ENCODE peak calls at places on chromosomes 13 and 19, in six cellular contexts. D is HS-5; B is activated naive CD4-positive, alpha-beta T cell treated with Interleukin-2 at 50 U/mL for 16 hours; O is T-helper 17 cell; E is Calu3; S is left ventricle myocardium inferior. G is an unnamed sample.

GRCh38 chr19:2775556-2776430 is 7.3 kb downstream of the SGTA start:
- DNase-seq in S (peak), D (no peak), E (no peak), O (peak), B (peak), G (no peak)

GRCh38 chr19:57558525-57558924 is 1.1 kb downstream of the ZNF550 start:
- DNase-seq in O (no peak), D (no peak), B (no peak), S (no peak), E (no peak), G (no peak)

GRCh38 chr19:10593820-10594637 is 6.9 kb upstream of the AP1M2 start:
- DNase-seq in B (no peak), O (no peak), S (no peak), D (no peak), E (no peak), G (no peak)

GRCh38 chr19:35249848-35250711 is 1.3 kb downstream of the LSR start:
- DNase-seq in B (no peak), S (no peak), E (no peak), O (no peak), D (no peak), G (no peak)

GRCh38 chr19:18202759-18203407 is 959 bp downstream of the RAB3A start:
- DNase-seq in E (no peak), O (no peak), S (no peak), D (no peak), B (peak), G (no peak)

GRCh38 chr13:113920606-113921306 is 53.1 kb downstream of the C13orf46 start:
- DNase-seq in S (no peak), E (no peak), B (no peak), D (no peak), O (no peak), G (no peak)

GRCh38 chr19:8552810-8553209 is 24.4 kb downstream of the MYO1F start:
- DNase-seq in D (no peak), B (no peak), S (no peak), O (no peak), E (peak), G (peak)

GRCh38 chr19:40467007-40467565 is 285 bp downstream of the SPTBN4 start:
- DNase-seq in B (no peak), D (no peak), S (no peak), O (no peak), E (no peak), G (no peak)

GRCh38 chr13:20193142-20193923 is 595 bp upstream of the GJB2 start:
- DNase-seq in S (no peak), O (no peak), B (no peak), E (no peak), D (no peak), G (no peak)

GRCh38 chr19:39508629-39509028 is 6.3 kb upstream of the SELENOV start:
- DNase-seq in O (no peak), E (no peak), B (no peak), S (no peak), D (no peak), G (no peak)

GRCh38 chr19:39173502-39173991 is 23.2 kb upstream of the NCCRP1 start:
- DNase-seq in B (no peak), E (no peak), D (no peak), O (no peak), S (no peak), G (no peak)

GRCh38 chr13:40275636-40276035 is 390.8 kb downstream of the FOXO1 start:
- DNase-seq in S (no peak), E (no peak), B (no peak), D (peak), O (no peak), G (no peak)

GRCh38 chr19:31255174-31255862 is 93.9 kb downstream of the TSHZ3 start:
- DNase-seq in E (no peak), D (no peak), S (no peak), B (no peak), O (no peak), G (no peak)

GRCh38 chr13:110639935-110640334 is 24.6 kb downstream of the NAXD start:
- DNase-seq in B (no peak), D (no peak), S (no peak), E (no peak), O (no peak), G (no peak)

GRCh38 chr19:50911206-50912101 is at the start of gene KLK4:
- DNase-seq in D (no peak), E (no peak), O (no peak), S (no peak), B (no peak), G (no peak)

GRCh38 chr13:99898421-99898820 is 73.1 kb downstream of the ZIC5 start:
- DNase-seq in D (no peak), S (no peak), E (no peak), O (no peak), B (no peak), G (no peak)

GRCh38 chr13:80126382-80127068 is 214.4 kb downstream of the SPRY2 start:
- DNase-seq in E (no peak), S (no peak), O (no peak), D (no peak), B (no peak), G (no peak)

GRCh38 chr19:55643003-55643732 is at the start of gene ZNF581:
- DNase-seq in S (peak), B (peak), D (no peak), E (peak), O (peak), G (peak)